ENCODE peak calls at places on chromosome 10, in nine cellular contexts. D is AG04450, M is neural crest cell, I is mesothelial cell of epicardium, Y is heart left ventricle, F is OCI-LY7, P is lower lobe of right lung, L is fibroblast of lung, B is LNCaP clone FGC. T is an unnamed sample.

GRCh38 chr10:89702121-89702480 is 711 bp downstream of the KIF20B start:
- DNase-seq in L (peak; percentile 3), B (no peak), P (no peak), F (peak; percentile 32), Y (no peak), D (no peak), M (no peak), I (no peak), T (no peak)

GRCh38 chr10:31888442-31888841 is 40.2 kb downstream of the ARHGAP12 start:
- DNase-seq in B (no peak), L (peak; percentile 18), P (no peak), Y (no peak), I (no peak), M (no peak), D (no peak), F (no peak), T (no peak)

GRCh38 chr10:11328264-11329054 is 283.0 kb downstream of the USP6NL start:
- DNase-seq in Y (no peak), I (no peak), P (no peak), B (no peak), F (no peak), D (no peak), L (no peak), M (no peak), T (no peak)

GRCh38 chr10:118035358-118036031 is 11.2 kb downstream of the RAB11FIP2 start:
- DNase-seq in Y (no peak), F (no peak), L (peak; percentile 36), D (no peak), M (no peak), P (no peak), I (no peak), B (no peak), T (no peak)

GRCh38 chr10:17506390-17506789 is 52.0 kb upstream of the ST8SIA6 start:
- DNase-seq in Y (no peak), M (no peak), I (no peak), L (no peak), P (no peak), D (no peak), F (no peak), B (peak; percentile 11), T (no peak)

GRCh38 chr10:80477813-80478212 is 23.7 kb downstream of the TSPAN14 start:
- DNase-seq in Y (no peak), M (no peak), D (no peak), I (no peak), P (no peak), L (peak; percentile 92), F (no peak), B (no peak), T (peak; percentile 51)

GRCh38 chr10:51001587-51001986 is 72.7 kb upstream of the PRKG1 start:
- DNase-seq in I (no peak), P (no peak), F (peak; percentile 28), D (no peak), Y (no peak), B (no peak), L (peak; percentile 10), M (no peak), T (no peak)

GRCh38 chr10:90326498-90327267 is 531.2 kb downstream of the HTR7 start:
- DNase-seq in B (no peak), Y (no peak), M (no peak), F (no peak), P (no peak), L (peak; percentile 82), D (no peak), I (no peak), T (no peak)

GRCh38 chr10:8060010-8060703 is 5.7 kb downstream of the GATA3 start:
- DNase-seq in Y (no peak), D (no peak), B (no peak), F (peak; percentile 41), I (no peak), L (peak; percentile 73), M (no peak), P (no peak), T (no peak)

GRCh38 chr10:1516492-1517224 is 220.7 kb downstream of the ADARB2 start:
- DNase-seq in L (no peak), Y (no peak), B (no peak), P (no peak), I (no peak), M (no peak), D (no peak), F (no peak), T (no peak)

GRCh38 chr10:84308481-84309304 is 19.7 kb upstream of the CCSER2 start:
- DNase-seq in D (peak; percentile 66), P (peak; percentile 55), L (peak; percentile 91), M (no peak), F (no peak), Y (peak; percentile 63), B (peak; percentile 42), I (no peak), T (no peak)

GRCh38 chr10:131694963-131695813 is 205.6 kb upstream of the PPP2R2D start:
- DNase-seq in Y (no peak), P (no peak), D (no peak), B (no peak), F (no peak), L (no peak), I (no peak), M (no peak), T (no peak)

GRCh38 chr10:97234403-97234802 is 48.6 kb upstream of the SLIT1 start:
- DNase-seq in Y (no peak), L (peak; percentile 33), B (peak; percentile 14), M (peak; percentile 18), D (peak; percentile 21), I (no peak), P (no peak), F (peak; percentile 53), T (no peak)

GRCh38 chr10:81963606-81964005 is 88.6 kb downstream of the NRG3 start:
- DNase-seq in I (no peak), B (no peak), Y (no peak), D (no peak), P (no peak), M (no peak), L (peak; percentile 6), F (no peak), T (no peak)

GRCh38 chr10:119479532-119479931 is 63.0 kb downstream of the RGS10 start:
- DNase-seq in M (no peak), I (no peak), L (no peak), D (no peak), F (no peak), Y (no peak), P (no peak), B (no peak), T (no peak)

GRCh38 chr10:78948616-78949015 is 120.2 kb upstream of the ZMIZ1 start:
- DNase-seq in I (no peak), Y (no peak), F (no peak), M (no peak), D (no peak), L (no peak), B (no peak), P (no peak), T (no peak)

DNA sequence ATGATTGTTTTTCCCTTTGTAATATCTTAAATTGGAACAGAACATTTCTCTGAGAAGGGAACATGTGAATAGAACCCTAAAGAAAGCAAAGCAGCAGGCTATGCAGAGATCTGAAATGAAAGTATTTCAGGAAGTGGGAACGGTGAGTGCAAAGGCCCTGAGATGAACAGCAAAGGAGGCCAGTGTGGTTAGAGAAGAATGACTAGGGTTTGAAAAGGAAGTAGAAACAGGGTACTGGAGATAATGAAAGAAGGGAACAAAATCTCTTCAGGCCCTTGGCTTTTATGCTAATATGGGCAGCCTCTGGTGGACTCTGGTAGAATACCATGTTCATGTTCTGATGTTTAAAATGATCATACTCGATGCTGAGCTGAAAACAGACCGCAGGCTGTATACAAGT is 22.2 kb downstream of the ARHGAP21 start:
- DNase-seq in L (peak; percentile 43), D (no peak), Y (no peak), I (no peak), B (no peak), P (no peak), M (no peak), F (no peak), T (no peak)
- TF ChIP-seq CTCF in L (no peak), D (no peak), Y (no peak), I (no peak), B (no peak), P (no peak), M (no peak), F (no peak), T (no peak)

GRCh38 chr10:100826983-100827818 is 81.8 kb downstream of the PAX2 start:
- DNase-seq in M (no peak), L (no peak), Y (no peak), I (no peak), D (no peak), B (no peak), P (no peak), F (no peak), T (no peak)
- TF ChIP-seq CTCF in M (peak; percentile 39), L (peak; percentile 15), Y (no peak), I (no peak), D (no peak), B (peak; percentile 48), P (peak; percentile 19), F (peak; percentile 15), T (no peak)

DNA sequence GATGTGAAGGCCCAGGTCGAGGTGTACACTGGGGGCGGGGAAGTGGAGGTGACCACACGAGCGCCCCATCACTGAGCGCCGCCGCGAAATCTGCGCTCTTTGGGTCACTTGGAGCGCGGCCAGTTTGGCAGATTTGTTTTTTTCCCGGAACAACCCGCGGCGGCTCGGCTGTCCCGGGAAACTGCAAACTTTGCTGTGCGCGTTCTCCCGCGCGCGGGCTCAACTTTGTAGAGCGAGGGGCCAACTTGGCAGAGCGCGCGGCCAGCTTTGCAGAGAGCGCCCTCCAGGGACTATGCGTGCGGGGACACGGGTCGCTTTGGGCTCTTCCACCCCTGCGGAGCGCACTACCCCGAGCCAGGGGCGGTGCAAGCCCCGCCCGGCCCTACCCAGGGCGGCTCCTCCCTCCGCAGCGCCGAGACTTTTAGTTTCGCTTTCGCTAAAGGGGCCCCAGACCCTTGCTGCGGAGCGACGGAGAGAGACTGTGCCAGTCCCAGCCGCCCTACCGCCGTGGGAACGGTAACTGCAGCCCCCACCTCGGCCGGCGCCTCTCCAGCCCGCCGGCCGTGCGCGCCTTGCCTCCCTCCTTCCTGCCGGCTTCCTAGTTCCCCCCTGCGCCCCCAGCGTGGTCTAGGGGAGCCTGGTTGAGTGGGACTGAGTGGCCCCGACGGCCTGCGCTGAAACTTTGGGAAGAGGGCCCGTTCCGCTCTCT is at the start of gene CASP7:
- DNase-seq in B (no peak), L (peak; percentile 71), F (peak; percentile 92), P (peak; percentile 86), Y (peak; percentile 80), M (peak; percentile 70), D (peak; percentile 34), I (peak; percentile 56), T (peak; percentile 62)
- TF ChIP-seq CTCF in B (peak; percentile 55), L (no peak), F (no peak), P (no peak), Y (no peak), M (no peak), D (no peak), I (no peak), T (peak; percentile 52)

DNA sequence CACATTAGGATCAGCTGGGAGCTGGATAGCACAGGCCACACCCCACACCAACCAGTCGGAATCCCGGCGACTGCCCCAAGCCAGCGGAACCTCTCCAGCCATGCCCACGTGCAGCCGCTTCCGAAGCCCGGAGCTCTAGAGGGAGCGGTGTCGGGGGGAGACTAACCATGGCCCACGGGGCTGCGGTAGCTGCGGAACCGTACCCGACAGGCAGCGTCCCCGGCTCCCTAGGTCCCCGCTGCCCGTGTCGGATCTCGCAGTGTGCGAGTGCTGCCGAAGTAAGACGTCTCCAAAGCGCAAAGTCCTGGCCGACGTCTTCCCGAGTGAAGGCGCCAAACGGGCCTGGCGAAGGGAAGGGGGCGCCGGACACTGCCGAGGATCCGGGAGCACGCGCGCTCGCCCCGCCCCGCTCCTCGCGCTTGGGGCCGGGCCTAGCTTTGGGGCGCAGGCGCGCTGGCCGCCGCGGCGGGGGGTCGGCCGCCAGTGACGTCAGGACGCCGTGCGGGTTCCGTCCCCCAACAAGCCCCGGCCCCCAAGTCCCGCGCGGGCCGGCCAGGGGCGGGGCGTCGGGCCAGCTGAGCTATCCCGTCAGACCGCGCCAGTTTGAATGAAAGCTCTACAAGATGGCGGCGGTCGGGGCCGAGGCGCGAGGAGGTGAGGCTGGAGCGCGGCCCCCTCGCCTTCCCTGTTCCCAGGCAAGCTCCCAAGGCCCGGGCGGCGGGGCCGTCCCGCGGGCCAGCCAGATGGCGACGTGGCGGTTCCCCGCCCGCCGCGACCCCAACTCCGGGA is at the start of gene SUV39H2:
- DNase-seq in Y (peak; percentile 97), P (peak; percentile 96), B (peak; percentile 72), M (peak; percentile 91), I (peak; percentile 92), D (peak; percentile 73), L (peak; percentile 92), F (peak; percentile 96), T (peak; percentile 91)
- TF ChIP-seq CTCF in Y (no peak), P (peak; percentile 12), B (peak; percentile 4), M (no peak), I (no peak), D (no peak), L (peak; percentile 2), F (no peak), T (no peak)

T was measured in CD14-positive monocyte.